ENCODE peak calls at places on chromosomes 1 and 21, in seven cellular contexts. J, G, N, H, M, E and U are unnamed samples.

GRCh38 chr21:45579383-45580180 is 37.3 kb upstream of the SLC19A1 start:
- DNase-seq in J (no peak), G (no peak), N (no peak), H (no peak), M (peak), E (no peak), U (no peak)

GRCh38 chr1:5847013-5847654 is 145.1 kb downstream of the NPHP4 start:
- DNase-seq in J (no peak), G (no peak), N (no peak), H (peak), M (no peak), E (no peak), U (no peak)

GRCh38 chr1:75582725-75583261 is 28.1 kb downstream of the SLC44A5 start:
- DNase-seq in J (no peak), G (no peak), N (no peak), H (no peak), M (no peak), E (no peak), U (no peak)

GRCh38 chr1:11301593-11301992 is 28.6 kb downstream of the UBIAD1 start:
- DNase-seq in J (no peak), G (no peak), N (no peak), H (no peak), M (no peak), E (no peak), U (no peak)

GRCh38 chr1:35748326-35748725 is 21.5 kb downstream of the CLSPN start:
- DNase-seq in J (no peak), G (no peak), N (no peak), H (peak), M (no peak), E (no peak), U (no peak)

GRCh38 chr1:81478217-81478616 is 322.5 kb upstream of the ADGRL2 start:
- DNase-seq in J (no peak), G (no peak), N (no peak), H (no peak), M (no peak), E (no peak), U (no peak)

GRCh38 chr21:46000182-46000730 is 18.7 kb downstream of the COL6A1 start:
- DNase-seq in J (no peak), G (peak), N (no peak), H (no peak), M (peak), E (no peak), U (no peak)

GRCh38 chr1:91124989-91125417 is 103.2 kb upstream of the ZNF644 start:
- DNase-seq in J (no peak), G (no peak), N (no peak), H (no peak), M (no peak), E (peak), U (no peak)

GRCh38 chr1:45929257-45929687 is 125.9 kb downstream of the MAST2 start:
- DNase-seq in J (no peak), G (no peak), N (peak), H (peak), M (no peak), E (no peak), U (no peak)

GRCh38 chr1:203031467-203031866 is 5.2 kb downstream of the PPFIA4 start:
- DNase-seq in J (no peak), G (no peak), N (no peak), H (no peak), M (no peak), E (no peak), U (no peak)

GRCh38 chr21:37866027-37866426 is 50.2 kb downstream of the KCNJ6 start:
- DNase-seq in J (no peak), G (no peak), N (no peak), H (peak), M (no peak), E (no peak), U (no peak)

GRCh38 chr21:34819357-34819999 is 150.7 kb downstream of the CLIC6 start:
- DNase-seq in J (no peak), G (no peak), N (no peak), H (no peak), M (no peak), E (no peak), U (no peak)

GRCh38 chr1:14140800-14141526 is 441.0 kb downstream of the PRDM2 start:
- DNase-seq in J (no peak), G (no peak), N (no peak), H (no peak), M (peak), E (no peak), U (peak)

GRCh38 chr1:104878203-104878911 is 1128.7 kb downstream of the AMY1C start:
- DNase-seq in J (no peak), G (no peak), N (no peak), H (no peak), M (no peak), E (no peak), U (no peak)

GRCh38 chr21:38170283-38170682 is 86.5 kb upstream of the KCNJ15 start:
- DNase-seq in J (no peak), G (no peak), N (no peak), H (peak), M (no peak), E (no peak), U (no peak)

GRCh38 chr1:45785583-45785982 is 17.8 kb upstream of the MAST2 start:
- DNase-seq in J (no peak), G (peak), N (no peak), H (no peak), M (no peak), E (peak), U (no peak)

GRCh38 chr1:154520333-154520732 is 18.1 kb upstream of the SHE start:
- DNase-seq in J (no peak), G (no peak), N (no peak), H (no peak), M (no peak), E (no peak), U (no peak)

GRCh38 chr21:44368711-44369446 is 15.5 kb downstream of the TRPM2 start:
- DNase-seq in J (no peak), G (no peak), N (no peak), H (no peak), M (no peak), E (no peak), U (no peak)

GRCh38 chr1:212587304-212588136 is 21.0 kb upstream of the ATF3 start:
- DNase-seq in J (no peak), G (no peak), N (no peak), H (no peak), M (no peak), E (no peak), U (no peak)

GRCh38 chr1:83090195-83090594 is 908.7 kb downstream of the TTLL7 start:
- DNase-seq in J (no peak), G (no peak), N (no peak), H (peak), M (no peak), E (no peak), U (no peak)

GRCh38 chr1:2590233-2591141 is 3.9 kb downstream of the PRXL2B start:
- DNase-seq in J (no peak), G (peak), N (no peak), H (no peak), M (no peak), E (no peak), U (no peak)

GRCh38 chr1:228048659-228049333 is 33.7 kb upstream of the ARF1 start:
- DNase-seq in J (no peak), G (no peak), N (no peak), H (no peak), M (no peak), E (no peak), U (no peak)

GRCh38 chr1:64251971-64252370 is 48.5 kb downstream of the UBE2U start:
- DNase-seq in J (no peak), G (no peak), N (no peak), H (no peak), M (no peak), E (no peak), U (no peak)

GRCh38 chr1:29506678-29507225 is 270.4 kb downstream of the PTPRU start:
- DNase-seq in J (no peak), G (no peak), N (no peak), H (no peak), M (no peak), E (no peak), U (no peak)

GRCh38 chr1:4590766-4591165 is 63.6 kb upstream of the AJAP1 start:
- DNase-seq in J (no peak), G (no peak), N (no peak), H (no peak), M (no peak), E (no peak), U (no peak)

GRCh38 chr21:34367320-34367935 is 3.6 kb downstream of the KCNE2 start:
- DNase-seq in J (no peak), G (no peak), N (peak), H (peak), M (no peak), E (no peak), U (no peak)

GRCh38 chr1:47508900-47509488 is 71.2 kb downstream of the FOXD2 start:
- DNase-seq in J (no peak), G (no peak), N (no peak), H (no peak), M (no peak), E (no peak), U (no peak)

GRCh38 chr1:180002437-180002836 is 47.8 kb downstream of the CEP350 start:
- DNase-seq in J (no peak), G (no peak), N (no peak), H (no peak), M (no peak), E (no peak), U (no peak)

GRCh38 chr1:216410026-216410425 is 13.2 kb downstream of the USH2A start:
- DNase-seq in J (no peak), G (no peak), N (no peak), H (no peak), M (no peak), E (no peak), U (no peak)

GRCh38 chr1:108503062-108503740 is 53.1 kb downstream of the NBPF6 start:
- DNase-seq in J (no peak), G (no peak), N (no peak), H (peak), M (no peak), E (no peak), U (no peak)

GRCh38 chr1:219913005-219913404 is 15.4 kb downstream of the SLC30A10 start:
- DNase-seq in J (no peak), G (no peak), N (no peak), H (no peak), M (no peak), E (no peak), U (no peak)

GRCh38 chr1:193377472-193377871 is 191.1 kb upstream of the B3GALT2 start:
- DNase-seq in J (no peak), G (no peak), N (no peak), H (no peak), M (no peak), E (no peak), U (no peak)

GRCh38 chr1:151829352-151830046 is 2.1 kb downstream of the RORC start:
- DNase-seq in J (no peak), G (no peak), N (no peak), H (no peak), M (no peak), E (no peak), U (no peak)

GRCh38 chr1:17193222-17194132 is 11.5 kb upstream of the PADI1 start:
- DNase-seq in J (no peak), G (no peak), N (no peak), H (no peak), M (no peak), E (no peak), U (no peak)

GRCh38 chr1:167175901-167176300 is 44.8 kb upstream of the POU2F1 start:
- DNase-seq in J (no peak), G (no peak), N (no peak), H (peak), M (no peak), E (no peak), U (no peak)

GRCh38 chr1:39391741-39392679 is 99.4 kb upstream of the BMP8A start:
- DNase-seq in J (no peak), G (no peak), N (no peak), H (peak), M (peak), E (no peak), U (no peak)

GRCh38 chr1:24952413-24952841 is 22.4 kb upstream of the RUNX3 start:
- DNase-seq in J (no peak), G (peak), N (no peak), H (no peak), M (no peak), E (no peak), U (no peak)

GRCh38 chr1:84037758-84038611 is 39.1 kb upstream of the TTLL7 start:
- DNase-seq in J (no peak), G (no peak), N (no peak), H (no peak), M (no peak), E (no peak), U (no peak)